ENCODE peak calls at places on chromosomes 3 and 15, in six cellular contexts. W is pancreas; M is NCI-H2081; R is fibroblast of pulmonary artery; X is activated CD8-positive, alpha-beta memory T cell treated with anti-CD3 and anti-CD28 coated beads, Interleukin-2, amount 10 ng/mL, durations not matched to agents 7 days and 5 days; F is posterior cingulate gyrus. U is an unnamed sample.

GRCh38 chr3:36124118-36124796 is 256.0 kb upstream of the STAC start:
- DNase-seq in W (no peak), M (peak), R (peak), X (no peak), F (no peak), U (peak)

GRCh38 chr3:183210862-183211341 is 42.2 kb upstream of the B3GNT5 start:
- DNase-seq in W (no peak), M (no peak), R (no peak), X (no peak), F (no peak), U (no peak)

GRCh38 chr15:51681303-51681963 is at the start of gene SCG3:
- DNase-seq in W (peak), M (peak), R (peak), X (peak), F (peak), U (peak)

GRCh38 chr3:182455011-182455410 is 338.3 kb upstream of the ATP11B start:
- DNase-seq in W (no peak), M (no peak), R (no peak), X (no peak), F (no peak), U (no peak)

GRCh38 chr3:139099968-139100817 is 55.5 kb upstream of the PRR23C start:
- DNase-seq in W (no peak), M (no peak), R (no peak), X (no peak), F (no peak), U (no peak)

GRCh38 chr15:74789741-74790079 is 7.8 kb downstream of the CSK start:
- DNase-seq in W (no peak), M (no peak), R (no peak), X (no peak), F (no peak), U (no peak)

GRCh38 chr3:13123266-13123665 is 50.0 kb upstream of the IQSEC1 start:
- DNase-seq in W (peak), M (no peak), R (no peak), X (no peak), F (no peak), U (no peak)

GRCh38 chr3:128488995-128489859 is 3.8 kb downstream of the GATA2 start:
- DNase-seq in W (peak), M (peak), R (peak), X (no peak), F (no peak), U (no peak)

GRCh38 chr3:52983336-52983807 is 62.5 kb downstream of the SFMBT1 start:
- DNase-seq in W (no peak), M (no peak), R (no peak), X (peak), F (no peak), U (no peak)

GRCh38 chr15:37872661-37873060 is 61.8 kb upstream of the TMCO5A start:
- DNase-seq in W (no peak), M (peak), R (no peak), X (no peak), F (no peak), U (no peak)

GRCh38 chr3:141955163-141955562 is 78.7 kb downstream of the ATP1B3 start:
- DNase-seq in W (no peak), M (no peak), R (no peak), X (peak), F (no peak), U (no peak)

GRCh38 chr15:75947117-75947516 is 43.4 kb downstream of the FBXO22 start:
- DNase-seq in W (no peak), M (no peak), R (peak), X (no peak), F (no peak), U (no peak)

GRCh38 chr3:19891740-19892139 is 42.3 kb downstream of the EFHB start:
- DNase-seq in W (no peak), M (no peak), R (peak), X (no peak), F (no peak), U (no peak)

GRCh38 chr15:34085746-34086145 is 15.9 kb downstream of the EMC7 start:
- DNase-seq in W (no peak), M (no peak), R (no peak), X (no peak), F (no peak), U (no peak)

GRCh38 chr15:59138243-59138642 is 33.3 kb downstream of the CCNB2 start:
- DNase-seq in W (peak), M (peak), R (peak), X (peak), F (no peak), U (no peak)

GRCh38 chr15:67406257-67406861 is 114.6 kb upstream of the C15orf61 start:
- DNase-seq in W (no peak), M (peak), R (no peak), X (no peak), F (no peak), U (no peak)

U was measured in brain pericyte.